ENCODE peak calls at places on chromosomes 6 and 20, in five cellular contexts. K is ascending aorta, C is mammary epithelial cell, R is HepG2, M is colonic mucosa. H is an unnamed sample. For H3K27me3, the result is how much of the 10 kb centered on the place peaks cover.

GRCh38 chr6:157270916-157271315 is 52.4 kb downstream of the TMEM242 start:
- DNase-seq in K (peak), C (no peak), R (no peak), M (no peak), H (no peak)

GRCh38 chr20:19750907-19751636 is 7.0 kb upstream of the RIN2 start:
- DNase-seq in K (no peak), C (no peak), R (no peak), M (peak), H (no peak)

GRCh38 chr20:38751360-38751976 is 3.2 kb downstream of the ACTR5 start:
- DNase-seq in K (no peak), C (no peak), R (peak), M (no peak), H (no peak)

GRCh38 chr6:164756142-164756541 is 553.3 kb downstream of the C6orf118 start:
- DNase-seq in K (no peak), C (no peak), R (no peak), M (no peak), H (no peak)

GRCh38 chr6:101400341-101400740 is 6.8 kb downstream of the GRIK2 start:
- DNase-seq in K (no peak), C (no peak), R (no peak), M (no peak), H (no peak)

GRCh38 chr20:35283441-35284266 is 918 bp downstream of the EIF6 start:
- DNase-seq in K (no peak), C (peak), R (no peak), M (no peak), H (no peak)

GRCh38 chr6:71394001-71394432 is 105.4 kb downstream of the OGFRL1 start:
- DNase-seq in K (no peak), C (peak), R (no peak), M (no peak), H (no peak)

GRCh38 chr6:163738725-163739124 is 324.2 kb downstream of the QKI start:
- DNase-seq in K (no peak), C (no peak), R (no peak), M (no peak), H (no peak)

GRCh38 chr20:45963059-45964011 is 8.7 kb downstream of the ZNF335 start:
- DNase-seq in K (peak), C (no peak), R (peak), M (no peak), H (peak)

GRCh38 chr6:21201673-21202430 is 391.7 kb upstream of the SOX4 start:
- DNase-seq in K (no peak), C (no peak), R (no peak), M (peak), H (no peak)

GRCh38 chr6:49526598-49526997 is 23.9 kb upstream of the C6orf141 start:
- DNase-seq in K (no peak), C (no peak), R (no peak), M (peak), H (no peak)

GRCh38 chr20:58058421-58059140 is 169.9 kb downstream of the ANKRD60 start:
- DNase-seq in K (peak), C (no peak), R (no peak), M (peak), H (no peak)

GRCh38 chr6:40440083-40440482 is 147.1 kb downstream of the LRFN2 start:
- DNase-seq in K (no peak), C (peak), R (no peak), M (no peak), H (no peak)

GRCh38 chr6:14207493-14207892 is 89.9 kb downstream of the CD83 start:
- DNase-seq in K (no peak), C (no peak), R (no peak), M (peak), H (no peak)

GRCh38 chr6:6332240-6332639 is 11.8 kb upstream of the F13A1 start:
- DNase-seq in K (no peak), C (no peak), R (no peak), M (no peak), H (no peak)

GRCh38 chr6:6581014-6581413 is 7.5 kb upstream of the LY86 start:
- DNase-seq in K (no peak), C (no peak), R (no peak), M (no peak), H (no peak)

GRCh38 chr6:74991573-74992332 is 214.1 kb downstream of the COL12A1 start:
- DNase-seq in K (no peak), C (peak), R (no peak), M (no peak), H (no peak)

GRCh38 chr6:135506270-135506997 is 8.9 kb upstream of the AHI1 start:
- DNase-seq in K (no peak), C (peak), R (peak), M (no peak), H (no peak)

GRCh38 chr6:43383021-43383667 is 13.7 kb upstream of the ZNF318 start:
- DNase-seq in K (no peak), C (peak), R (no peak), M (no peak), H (no peak)

GRCh38 chr6:166988674-166989201 is 10.5 kb upstream of the CEP43 start:
- DNase-seq in K (no peak), C (no peak), R (no peak), M (no peak), H (no peak)

GRCh38 chr20:32356935-32357868 is 929 bp upstream of the ASXL1 start:
- DNase-seq in K (peak), C (no peak), R (peak), M (peak), H (peak)

GRCh38 chr20:24567508-24567907 is 98.1 kb downstream of the SYNDIG1 start:
- DNase-seq in K (no peak), C (no peak), R (no peak), M (no peak), H (no peak)

GRCh38 chr6:163965426-163966348 is 551.2 kb downstream of the QKI start:
- DNase-seq in K (no peak), C (no peak), R (no peak), M (no peak), H (no peak)

GRCh38 chr20:4135385-4136077 is 120.2 kb upstream of the RNF24 start:
- DNase-seq in K (peak), C (peak), R (peak), M (peak), H (no peak)

GRCh38 chr6:44022296-44022661 is 105.0 kb downstream of the MRPL14 start:
- DNase-seq in K (no peak), C (no peak), R (no peak), M (no peak), H (peak)

GRCh38 chr6:35300848-35301247 is 3.2 kb downstream of the DEF6 start:
- DNase-seq in K (no peak), C (no peak), R (no peak), M (no peak), H (peak)

GRCh38 chr6:166466178-166467122 is 83.7 kb upstream of the MPC1 start:
- DNase-seq in K (peak), C (peak), R (no peak), M (no peak), H (peak)

GRCh38 chr20:49893242-49894072 is 21.9 kb downstream of the SPATA2 start:
- DNase-seq in K (no peak), C (no peak), R (no peak), M (no peak), H (no peak)

GRCh38 chr6:52538252-52538905 is 38.5 kb downstream of the TRAM2 start:
- DNase-seq in K (no peak), C (no peak), R (no peak), M (no peak), H (no peak)

GRCh38 chr6:134166529-134167221 is 114.3 kb upstream of the SLC2A12 start:
- DNase-seq in K (no peak), C (peak), R (no peak), M (no peak), H (no peak)

GRCh38 chr6:31068738-31069340 is 43.5 kb downstream of the C6orf15 start:
- DNase-seq in K (peak), C (peak), R (peak), M (peak), H (peak)

GRCh38 chr20:64140956-64141355 is 23.3 kb upstream of the MYT1 start:
- DNase-seq in K (peak), C (no peak), R (no peak), M (no peak), H (peak)

GRCh38 chr20:719816-720215 is 44.2 kb upstream of the SCRT2 start:
- DNase-seq in K (no peak), C (no peak), R (no peak), M (no peak), H (no peak)
- H3K27me3 ChIP-seq in K (under half), C (under half), R (half or more), M (under half), H (under half)

GRCh38 chr20:21586682-21587081 is 72.8 kb upstream of the NKX2-2 start:
- DNase-seq in K (no peak), C (no peak), R (no peak), M (no peak), H (no peak)
- TF ChIP-seq CTCF in K (no peak), C (no peak), R (no peak), M (no peak), H (no peak)

GRCh38 chr6:34125939-34126338 is 19.9 kb downstream of the GRM4 start:
- DNase-seq in K (no peak), C (no peak), R (no peak), M (no peak), H (no peak)

GRCh38 chr6:34129753-34130152 is 16.1 kb downstream of the GRM4 start:
- DNase-seq in K (no peak), C (no peak), R (no peak), M (no peak), H (no peak)

GRCh38 chr6:34126419-34126818 is 19.5 kb downstream of the GRM4 start:
- DNase-seq in K (no peak), C (no peak), R (no peak), M (no peak), H (no peak)

GRCh38 chr6:34130870-34131269 is 15.0 kb downstream of the GRM4 start:
- DNase-seq in K (no peak), C (no peak), R (no peak), M (no peak), H (no peak)

GRCh38 chr6:34128045-34128444 is 17.8 kb downstream of the GRM4 start:
- DNase-seq in K (no peak), C (no peak), R (no peak), M (no peak), H (no peak)
- H3K27me3 ChIP-seq in K (under half), C (under half), R (under half), M (under half), H (under half)

GRCh38 chr6:63817492-63818050 is 182.0 kb downstream of the PHF3 start:
- DNase-seq in K (no peak), C (no peak), R (no peak), M (no peak), H (no peak)

GRCh38 chr6:63819831-63820230 is 184.2 kb downstream of the PHF3 start:
- DNase-seq in K (no peak), C (no peak), R (no peak), M (no peak), H (no peak)

GRCh38 chr6:63814459-63814858 is 178.9 kb downstream of the PHF3 start:
- DNase-seq in K (no peak), C (no peak), R (no peak), M (no peak), H (no peak)

GRCh38 chr6:63816401-63816975 is 180.9 kb downstream of the PHF3 start:
- DNase-seq in K (no peak), C (no peak), R (no peak), M (no peak), H (no peak)

GRCh38 chr6:63816979-63817436 is 181.4 kb downstream of the PHF3 start:
- DNase-seq in K (no peak), C (no peak), R (peak), M (no peak), H (no peak)
- TF ChIP-seq CTCF in K (no peak), C (no peak), R (peak), M (no peak), H (no peak)